ENCODE peak calls at places on chromosomes 4 and X, in seven cellular contexts. I, U, V, D, O, C and M are unnamed samples.

GRCh38 chr4:99293357-99293756 is 2.6 kb upstream of the ADH1A start:
- DNase-seq in I (no peak), U (no peak), D (no peak), C (no peak), V (no peak), O (no peak), M (no peak)

GRCh38 chr4:116839826-116840225 is 245.6 kb downstream of the TRAM1L1 start:
- DNase-seq in O (no peak), I (peak), D (no peak), U (no peak), V (peak), C (no peak), M (no peak)

GRCh38 chr4:8117278-8117682 is 41.3 kb downstream of the ABLIM2 start:
- DNase-seq in I (peak), U (peak), C (no peak), D (no peak), O (no peak), V (peak), M (peak)

GRCh38 chr4:145808021-145808650 is 128.2 kb downstream of the C4orf51 start:
- DNase-seq in U (peak), O (peak), C (no peak), I (peak), V (peak), D (no peak), M (peak)

GRCh38 chr4:46839128-46839527 is 69.9 kb downstream of the COX7B2 start:
- DNase-seq in C (no peak), O (peak), I (no peak), V (no peak), U (no peak), D (peak), M (no peak)

GRCh38 chr4:30402276-30402675 is 317.9 kb upstream of the PCDH7 start:
- DNase-seq in C (no peak), I (peak), D (no peak), U (no peak), O (no peak), V (no peak), M (no peak)

GRCh38 chr4:53541577-53542206 is 49.6 kb downstream of the LNX1 start:
- DNase-seq in O (no peak), C (no peak), I (peak), D (peak), U (peak), V (peak), M (peak)

GRCh38 chr4:173413043-173413442 is 14.1 kb upstream of the SCRG1 start:
- DNase-seq in V (no peak), D (no peak), O (no peak), C (no peak), U (no peak), I (peak), M (no peak)

GRCh38 chr4:185201983-185202962 is 1.5 kb downstream of the CFAP97 start:
- DNase-seq in D (no peak), U (peak), V (no peak), C (no peak), O (no peak), I (peak), M (peak)

GRCh38 chr4:337143-337931 is at the start of gene ZNF141:
- DNase-seq in D (peak), C (peak), I (peak), O (peak), V (peak), U (peak), M (peak)

GRCh38 chr4:158410272-158410671 is 111.4 kb upstream of the RXFP1 start:
- DNase-seq in I (peak), U (peak), O (no peak), C (no peak), D (no peak), V (no peak), M (peak)

GRCh38 chr4:183396187-183396738 is 48.2 kb upstream of the CDKN2AIP start:
- DNase-seq in I (peak), D (peak), O (no peak), C (no peak), V (no peak), U (no peak), M (no peak)

GRCh38 chrX:132044953-132045352 is 21.9 kb downstream of the STK26 start:
- DNase-seq in V (no peak), O (no peak), C (no peak), U (no peak), D (no peak), I (no peak), M (no peak)

GRCh38 chr4:7556558-7556957 is 121.8 kb upstream of the PSAPL1 start:
- DNase-seq in I (no peak), C (no peak), U (no peak), O (no peak), D (no peak), V (no peak), M (no peak)

GRCh38 chr4:107034982-107035710 is 967 bp downstream of the DKK2 start:
- DNase-seq in I (peak), V (peak), U (no peak), D (no peak), C (no peak), O (peak), M (peak)

GRCh38 chrX:72306851-72307645 is 1.3 kb upstream of the CITED1 start:
- DNase-seq in I (peak), V (peak), D (peak), C (no peak), O (peak), U (peak), M (peak)

GRCh38 chr4:87093443-87094123 is 126.8 kb downstream of the KLHL8 start:
- DNase-seq in U (peak), O (peak), V (no peak), D (peak), C (no peak), I (peak), M (peak)

GRCh38 chr4:47824844-47825243 is 13.0 kb downstream of the CORIN start:
- DNase-seq in C (no peak), D (no peak), V (no peak), U (no peak), I (no peak), O (no peak), M (no peak)

GRCh38 chrX:112067601-112068000 is 15.0 kb downstream of the TRPC5 start:
- DNase-seq in C (no peak), O (no peak), D (no peak), I (no peak), V (no peak), U (no peak), M (no peak)

GRCh38 chr4:141789716-141790115 is 153.3 kb downstream of the IL15 start:
- DNase-seq in O (no peak), V (no peak), I (peak), D (no peak), U (no peak), C (no peak), M (no peak)

GRCh38 chr4:119729815-119730643 is 101.4 kb upstream of the PDE5A start:
- DNase-seq in I (peak), D (no peak), U (peak), O (no peak), V (peak), C (no peak), M (peak)